ENCODE peak calls at places on chromosomes 12 and 14, in nine cellular contexts. O is B cell, F is AG09309, A is neural progenitor cell, Q is A549, M is WTC11, X is GM13977, I is HCT116, Y is nephron progenitor cell. P is an unnamed sample.

GRCh38 chr12:11884661-11885060 is 186.1 kb upstream of the BCL2L14 start:
- DNase-seq in I (no peak), X (no peak), Q (peak; percentile 42), O (no peak), F (no peak), A (no peak), Y (no peak), M (no peak), P (no peak)

GRCh38 chr14:21219561-21220111 is 49.6 kb downstream of the HNRNPC start:
- DNase-seq in Q (no peak), M (no peak), O (no peak), X (no peak), Y (no peak), A (no peak), I (no peak), F (no peak), P (peak; percentile 22)

GRCh38 chr14:40436551-40436950 is 1004.3 kb upstream of the FBXO33 start:
- DNase-seq in M (no peak), Q (no peak), O (no peak), X (no peak), A (no peak), F (no peak), Y (no peak), I (no peak), P (no peak)

GRCh38 chr12:68334136-68334535 is 2.0 kb upstream of the MDM1 start:
- DNase-seq in X (peak; percentile 30), M (no peak), O (no peak), I (no peak), Y (no peak), F (no peak), A (peak; percentile 36), Q (peak; percentile 60), P (no peak)

GRCh38 chr14:78705989-78706388 is 535.8 kb downstream of the NRXN3 start:
- DNase-seq in F (no peak), Y (no peak), A (no peak), O (no peak), Q (no peak), M (no peak), I (no peak), X (no peak), P (no peak)

GRCh38 chr14:57245941-57246340 is 22.8 kb downstream of the EXOC5 start:
- DNase-seq in X (no peak), I (no peak), Y (no peak), O (no peak), F (no peak), Q (no peak), M (no peak), A (no peak), P (peak; percentile 13)

GRCh38 chr14:99261916-99262787 is 9.8 kb downstream of the BCL11B start:
- DNase-seq in Y (no peak), F (no peak), O (no peak), X (no peak), M (no peak), A (no peak), I (no peak), Q (no peak), P (no peak)

GRCh38 chr12:55019784-55020183 is at the start of gene NEUROD4:
- DNase-seq in O (no peak), A (peak; percentile 96), M (peak; percentile 92), I (peak; percentile 12), Y (peak; percentile 86), X (no peak), Q (peak; percentile 58), F (peak; percentile 16), P (peak; percentile 67)

GRCh38 chr12:102848832-102849231 is 68.2 kb downstream of the PAH start:
- DNase-seq in A (no peak), Q (no peak), M (peak; percentile 42), X (no peak), I (no peak), F (no peak), Y (no peak), O (no peak), P (no peak)

GRCh38 chr12:78181544-78182162 is 351.0 kb downstream of the NAV3 start:
- DNase-seq in Y (peak; percentile 39), F (no peak), Q (peak; percentile 65), I (no peak), O (no peak), X (no peak), M (peak; percentile 23), A (peak; percentile 44), P (no peak)

GRCh38 chr14:34243001-34243400 is 219.0 kb downstream of the SPTSSA start:
- DNase-seq in Q (no peak), I (no peak), A (no peak), Y (no peak), M (no peak), O (no peak), X (no peak), F (no peak), P (no peak)
- TF ChIP-seq CTCF in Q (no peak), I (no peak), A (no peak), Y (no peak), M (no peak), O (no peak), X (no peak), F (no peak), P (no peak)

GRCh38 chr14:68918612-68919011 is 60.5 kb downstream of the ACTN1 start:
- DNase-seq in F (no peak), M (no peak), A (no peak), O (no peak), I (no peak), X (no peak), Q (no peak), Y (no peak), P (no peak)
- TF ChIP-seq CTCF in F (no peak), M (no peak), A (no peak), O (no peak), I (no peak), X (no peak), Q (no peak), Y (no peak), P (no peak)

GRCh38 chr12:128840862-128841468 is 12.3 kb upstream of the GLT1D1 start:
- DNase-seq in I (no peak), A (no peak), M (no peak), Y (no peak), X (no peak), Q (no peak), O (no peak), F (no peak), P (no peak)

GRCh38 chr12:128848371-128848770 is 4.9 kb upstream of the GLT1D1 start:
- DNase-seq in A (no peak), Y (no peak), X (no peak), M (no peak), O (no peak), I (no peak), Q (no peak), F (no peak), P (no peak)

GRCh38 chr12:128843538-128843937 is 9.7 kb upstream of the GLT1D1 start:
- DNase-seq in M (no peak), O (no peak), Q (no peak), I (no peak), X (no peak), F (no peak), A (no peak), Y (no peak), P (no peak)

GRCh38 chr12:128842579-128842978 is 10.7 kb upstream of the GLT1D1 start:
- DNase-seq in F (no peak), A (no peak), I (no peak), Y (no peak), Q (no peak), M (no peak), X (no peak), O (no peak), P (no peak)

GRCh38 chr12:128844031-128844635 is 9.1 kb upstream of the GLT1D1 start:
- DNase-seq in Y (no peak), X (no peak), F (no peak), I (no peak), M (peak; percentile 11), A (peak; percentile 59), Q (no peak), O (no peak), P (no peak)
- TF ChIP-seq CTCF in Y (no peak), X (peak; percentile 25), F (no peak), I (no peak), M (no peak), A (peak; percentile 48), Q (no peak), O (peak; percentile 39), P (peak; percentile 20)

DNA sequence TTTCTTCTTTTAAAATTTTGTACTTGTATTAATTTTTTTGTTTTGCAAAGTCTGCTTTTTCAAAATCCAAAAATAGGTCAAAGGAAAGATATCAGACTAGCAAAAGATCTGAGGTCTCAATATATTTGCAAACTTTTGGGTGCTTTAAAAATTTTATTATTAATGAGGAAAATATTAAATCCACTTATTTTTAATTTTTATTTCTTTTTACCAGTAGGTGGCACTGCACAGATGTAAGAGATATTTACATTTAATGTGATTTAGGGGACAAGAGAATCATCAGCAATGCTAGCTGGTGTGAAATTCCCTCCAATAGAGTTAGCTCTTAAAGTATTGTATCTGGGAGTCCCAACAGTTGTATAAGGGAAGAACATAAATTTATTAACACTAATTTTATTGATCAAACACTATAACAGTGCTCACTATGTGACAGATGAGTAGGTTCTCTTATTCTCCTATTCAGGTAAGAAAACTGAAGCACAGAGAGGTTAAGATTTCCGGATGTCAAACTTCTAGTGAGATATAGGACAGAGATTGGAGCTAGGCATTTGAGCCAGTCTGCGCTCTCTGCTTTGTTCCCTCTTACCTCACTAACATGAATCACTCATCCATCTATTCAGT is 30.5 kb downstream of the ALX1 start:
- DNase-seq in O (no peak), I (peak; percentile 6), Y (no peak), Q (peak; percentile 20), F (no peak), A (no peak), M (no peak), X (no peak), P (no peak)
- TF ChIP-seq CTCF in O (peak; percentile 65), I (no peak), Y (peak; percentile 39), Q (peak; percentile 56), F (no peak), A (peak; percentile 56), M (peak; percentile 14), X (peak; percentile 10), P (peak; percentile 77)

P was measured in HFFc6.